ENCODE peak calls at places on chromosomes 11 and 22, in six cellular contexts. Y is SJSA1, X is IMR-90, B is endothelial cell of umbilical vein, D is small intestine, V is RWPE2. P is an unnamed sample.

GRCh38 chr11:85809881-85810280 is 1.1 kb downstream of the SYTL2 start:
- DNase-seq in Y (no peak), X (no peak), B (peak; percentile 4), D (no peak), V (no peak), P (no peak)

GRCh38 chr11:29448246-29448877 is 568.5 kb downstream of the KCNA4 start:
- DNase-seq in Y (no peak), X (peak; percentile 25), B (peak; percentile 54), D (no peak), V (no peak), P (no peak)

GRCh38 chr22:46352691-46353386 is 17.3 kb downstream of the TRMU start:
- DNase-seq in Y (no peak), X (peak; percentile 26), B (no peak), D (peak; percentile 37), V (no peak), P (no peak)

GRCh38 chr11:128205796-128206195 is 381.6 kb downstream of the ETS1 start:
- DNase-seq in Y (no peak), X (no peak), B (no peak), D (no peak), V (no peak), P (no peak)

GRCh38 chr11:65593518-65594414 is 1.8 kb downstream of the KCNK7 start:
- DNase-seq in Y (peak; percentile 62), X (no peak), B (peak; percentile 34), D (no peak), V (no peak), P (no peak)

GRCh38 chr22:22463855-22464540 is 44.5 kb downstream of the ZNF280B start:
- DNase-seq in Y (peak; percentile 52), X (peak; percentile 57), B (peak; percentile 54), D (peak; percentile 57), V (no peak), P (no peak)

GRCh38 chr22:22403771-22404170 is 104.8 kb downstream of the ZNF280B start:
- DNase-seq in Y (no peak), X (no peak), B (no peak), D (no peak), V (no peak), P (no peak)

GRCh38 chr11:64654958-64655541 is 64.0 kb downstream of the SLC22A12 start:
- DNase-seq in Y (no peak), X (no peak), B (no peak), D (no peak), V (no peak), P (no peak)

GRCh38 chr11:134342572-134343340 is 11.0 kb downstream of the GLB1L2 start:
- DNase-seq in Y (no peak), X (no peak), B (no peak), D (no peak), V (no peak), P (no peak)

GRCh38 chr22:46879083-46879482 is 116.6 kb downstream of the TBC1D22A start:
- DNase-seq in Y (no peak), X (peak; percentile 59), B (no peak), D (no peak), V (no peak), P (no peak)

GRCh38 chr11:44631831-44632230 is 66.4 kb downstream of the CD82 start:
- DNase-seq in Y (no peak), X (no peak), B (no peak), D (no peak), V (no peak), P (no peak)

GRCh38 chr11:66686100-66686785 is 8.6 kb upstream of the RBM4B start:
- DNase-seq in Y (no peak), X (no peak), B (no peak), D (no peak), V (peak; percentile 87), P (no peak)

GRCh38 chr11:3049430-3050243 is 7.6 kb downstream of the CARS1 start:
- DNase-seq in Y (peak; percentile 87), X (peak; percentile 98), B (peak; percentile 78), D (peak; percentile 79), V (peak; percentile 90), P (peak; percentile 86)

GRCh38 chr22:43956805-43957463 is 1.7 kb downstream of the SAMM50 start:
- DNase-seq in Y (no peak), X (no peak), B (peak; percentile 31), D (no peak), V (no peak), P (no peak)

GRCh38 chr22:45922256-45922655 is 54.7 kb downstream of the WNT7B start:
- DNase-seq in Y (no peak), X (no peak), B (no peak), D (no peak), V (no peak), P (no peak)

GRCh38 chr22:29329581-29329980 is 14.1 kb upstream of the RASL10A start:
- DNase-seq in Y (no peak), X (no peak), B (no peak), D (no peak), V (no peak), P (no peak)

GRCh38 chr11:75771646-75772410 is 3.2 kb downstream of the DGAT2 start:
- DNase-seq in Y (no peak), X (peak; percentile 85), B (no peak), D (no peak), V (peak; percentile 51), P (no peak)

GRCh38 chr11:76237041-76237649 is 30.8 kb upstream of the WNT11 start:
- DNase-seq in Y (no peak), X (no peak), B (no peak), D (no peak), V (no peak), P (no peak)

GRCh38 chr11:44634401-44635281 is 69.2 kb downstream of the CD82 start:
- DNase-seq in Y (peak; percentile 46), X (peak; percentile 79), B (peak; percentile 75), D (no peak), V (peak; percentile 91), P (peak; percentile 79)

GRCh38 chr11:104279587-104279986 is 115.6 kb upstream of the PDGFD start:
- DNase-seq in Y (no peak), X (no peak), B (no peak), D (no peak), V (no peak), P (no peak)

GRCh38 chr11:20205807-20206206 is 45.5 kb upstream of the DBX1 start:
- DNase-seq in Y (no peak), X (no peak), B (no peak), D (no peak), V (no peak), P (no peak)

GRCh38 chr22:39415506-39415905 is 15.9 kb downstream of the TAB1 start:
- DNase-seq in Y (no peak), X (no peak), B (no peak), D (no peak), V (no peak), P (no peak)

GRCh38 chr11:78349114-78349513 is 68.5 kb downstream of the GAB2 start:
- DNase-seq in Y (no peak), X (no peak), B (peak; percentile 60), D (peak; percentile 43), V (no peak), P (no peak)
- H3K4me3 ChIP-seq in Y (no peak overlapping the region), X (no peak overlapping the region), B (peak overlapping the region; percentile 4), D (no peak overlapping the region), V (no peak overlapping the region), P (no peak overlapping the region)

GRCh38 chr22:42549329-42550060 is 4.3 kb upstream of the SERHL2 start:
- DNase-seq in Y (no peak), X (no peak), B (no peak), D (no peak), V (no peak), P (no peak)

GRCh38 chr22:42548597-42549328 is 5.0 kb upstream of the SERHL2 start:
- DNase-seq in Y (no peak), X (no peak), B (no peak), D (no peak), V (no peak), P (no peak)

GRCh38 chr22:42553475-42554361 is at the start of gene SERHL2:
- DNase-seq in Y (peak; percentile 36), X (peak; percentile 55), B (peak; percentile 87), D (peak; percentile 86), V (peak; percentile 79), P (no peak)
- H3K4me3 ChIP-seq in Y (peak within 1 kb of the TSS; percentile 37), X (peak within 1 kb of the TSS; percentile 72), B (peak within 1 kb of the TSS; percentile 60), D (peak within 1 kb of the TSS; percentile 44), V (peak within 1 kb of the TSS; percentile 30), P (peak within 1 kb of the TSS; percentile 49)

GRCh38 chr11:119314748-119315138 is 2.2 kb downstream of the MCAM start:
- DNase-seq in Y (no peak), X (no peak), B (no peak), D (no peak), V (no peak), P (no peak)

GRCh38 chr11:119317592-119318239 is 786 bp upstream of the MCAM start:
- DNase-seq in Y (no peak), X (no peak), B (no peak), D (no peak), V (no peak), P (no peak)

GRCh38 chr11:119316729-119317591 is at the start of gene MCAM:
- DNase-seq in Y (peak; percentile 28), X (peak; percentile 48), B (peak; percentile 65), D (no peak), V (no peak), P (no peak)

GRCh38 chr11:119316017-119316728 is 757 bp downstream of the MCAM start:
- DNase-seq in Y (peak; percentile 26), X (no peak), B (peak; percentile 42), D (no peak), V (no peak), P (no peak)

DNA sequence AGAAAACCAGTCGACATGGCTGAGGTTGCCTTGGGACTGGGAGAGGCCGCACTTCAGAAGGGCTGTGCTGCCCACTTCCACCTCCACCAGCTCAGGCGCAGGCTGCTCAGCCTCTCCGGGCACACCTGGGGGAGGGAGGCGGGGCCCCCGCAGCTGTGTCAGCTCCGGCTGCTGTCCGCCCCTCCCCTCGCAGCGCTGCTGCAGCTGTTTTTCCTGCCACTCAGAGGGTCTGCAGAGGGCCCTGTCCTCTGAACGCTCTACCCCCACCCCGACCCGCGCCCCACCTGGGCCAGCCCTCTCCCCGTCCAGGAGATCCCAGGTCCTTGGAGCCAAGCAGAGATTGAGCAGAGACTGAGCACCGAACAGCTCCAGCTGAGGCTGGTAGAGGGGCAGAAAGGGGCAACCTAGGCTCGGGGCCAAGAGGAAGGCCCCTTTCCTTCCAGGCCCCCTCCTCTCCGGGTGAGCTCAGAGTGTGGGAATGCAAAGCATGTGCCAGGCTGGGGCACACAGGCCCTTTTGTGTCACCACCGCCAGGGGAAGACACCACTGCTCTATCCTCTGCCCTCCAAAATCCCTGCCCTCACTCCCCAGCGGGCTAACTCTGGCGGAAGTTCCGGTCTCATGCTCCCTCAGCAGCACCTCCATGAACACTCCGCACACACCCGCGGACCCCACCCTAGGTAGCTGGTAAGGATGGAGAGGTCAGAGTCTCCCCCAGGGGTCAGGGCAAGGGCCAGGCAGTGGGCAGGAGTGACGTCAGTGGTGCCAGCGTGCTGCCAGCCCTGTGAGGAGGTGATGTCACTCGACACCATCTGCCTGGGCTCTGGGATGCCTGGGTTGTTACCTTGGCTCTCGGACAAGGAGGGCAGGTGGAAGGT is 1.6 kb downstream of the MCAM start:
- DNase-seq in Y (peak; percentile 52), X (no peak), B (peak; percentile 49), D (no peak), V (no peak), P (no peak)
- H3K4me3 ChIP-seq in Y (peak overlapping the region; percentile 59), X (peak overlapping the region; percentile 87), B (peak overlapping the region; percentile 89), D (peak overlapping the region; percentile 7), V (peak overlapping the region; percentile 46), P (peak overlapping the region; percentile 75)

DNA sequence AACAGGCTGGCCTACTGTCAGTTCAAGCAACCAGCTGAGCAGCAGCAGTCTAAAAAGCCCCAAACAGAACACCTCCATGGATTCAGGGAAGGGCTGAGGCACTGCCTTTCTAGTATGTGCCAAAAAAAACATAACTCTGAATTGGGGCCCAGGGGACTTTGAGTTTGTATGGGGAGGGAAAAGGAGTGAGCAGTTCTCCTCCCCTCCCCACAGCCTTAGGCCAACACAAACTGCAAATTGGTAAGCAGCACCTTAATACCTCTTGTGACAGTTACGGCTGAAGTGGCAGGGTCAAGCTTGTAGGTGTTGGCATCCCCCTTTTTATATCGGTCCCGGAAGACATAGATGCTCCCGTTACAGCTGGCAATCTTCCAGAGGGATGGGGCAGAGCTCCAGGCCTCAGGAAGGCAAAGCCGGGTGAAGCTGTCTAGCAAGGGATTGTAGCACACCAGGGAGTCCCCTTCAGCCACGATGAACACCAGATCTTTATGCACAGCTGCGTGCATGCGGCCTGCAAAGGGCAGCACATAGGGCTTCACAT is 6.0 kb downstream of the KBTBD4 start:
- DNase-seq in Y (no peak), X (no peak), B (no peak), D (no peak), V (no peak), P (no peak)
- H3K4me3 ChIP-seq in Y (no peak overlapping the region), X (no peak overlapping the region), B (no peak overlapping the region), D (no peak overlapping the region), V (no peak overlapping the region), P (no peak overlapping the region)

P was measured in kidney epithelial cell.